ENCODE peak calls at places on chromosomes 1 and 21, in five cellular contexts. J, U, T, V and D are unnamed samples.

GRCh38 chr1:15176120-15176519 is 22.6 kb downstream of the TMEM51 start:
- DNase-seq in J (no peak), U (no peak), T (no peak), V (no peak), D (no peak)

GRCh38 chr1:67880056-67880601 is 46.9 kb upstream of the GNG12 start:
- DNase-seq in T (no peak), J (peak; percentile 92), U (no peak), V (peak; percentile 89), D (peak; percentile 82)

GRCh38 chr1:14037101-14037807 is 337.3 kb downstream of the PRDM2 start:
- DNase-seq in T (no peak), V (no peak), U (no peak), J (no peak), D (no peak)

GRCh38 chr1:32881291-32881690 is 5.0 kb upstream of the HPCA start:
- DNase-seq in T (no peak), J (no peak), U (peak; percentile 62), V (no peak), D (no peak)

GRCh38 chr1:182985876-182986275 is 32.9 kb upstream of the SHCBP1L start:
- DNase-seq in V (no peak), U (no peak), J (no peak), T (no peak), D (no peak)

GRCh38 chr1:11126544-11126943 is 26.9 kb upstream of the EXOSC10 start:
- DNase-seq in V (no peak), U (no peak), T (no peak), J (no peak), D (peak; percentile 3)

GRCh38 chr1:204449631-204450280 is 38.1 kb upstream of the PPP1R15B start:
- DNase-seq in J (no peak), U (no peak), V (no peak), T (no peak), D (no peak)

GRCh38 chr1:202710070-202711025 is at the start of gene SYT2:
- DNase-seq in T (peak; percentile 63), V (no peak), J (no peak), U (no peak), D (peak; percentile 7)

GRCh38 chr1:17563494-17564281 is 24.2 kb downstream of the ARHGEF10L start:
- DNase-seq in J (no peak), U (no peak), V (no peak), T (no peak), D (no peak)

GRCh38 chr21:45497846-45498645 is 44.2 kb downstream of the SLC19A1 start:
- DNase-seq in U (peak; percentile 51), J (no peak), V (no peak), T (peak; percentile 35), D (no peak)

GRCh38 chr21:32819702-32820101 is 48.1 kb upstream of the PAXBP1 start:
- DNase-seq in T (peak; percentile 84), J (peak; percentile 98), V (peak; percentile 63), U (no peak), D (peak; percentile 45)

GRCh38 chr1:88684482-88685238 is 587 bp downstream of the PKN2 start:
- DNase-seq in J (peak; percentile 47), V (peak; percentile 34), U (peak; percentile 83), T (peak; percentile 76), D (peak; percentile 56)

GRCh38 chr1:34379911-34380310 is 203.2 kb downstream of the C1orf94 start:
- DNase-seq in T (no peak), U (no peak), V (no peak), J (peak; percentile 5), D (no peak)

GRCh38 chr1:205271277-205271676 is 43.5 kb downstream of the TMCC2 start:
- DNase-seq in V (no peak), J (peak; percentile 66), T (no peak), U (no peak), D (no peak)

GRCh38 chr21:42818328-42818749 is 61.0 kb downstream of the WDR4 start:
- DNase-seq in U (peak; percentile 81), V (peak; percentile 41), J (peak; percentile 51), T (peak; percentile 79), D (peak; percentile 60)

GRCh38 chr1:226870323-226871046 is at the start of gene PSEN2:
- DNase-seq in J (peak; percentile 33), T (peak; percentile 86), U (peak; percentile 93), V (peak; percentile 14), D (peak; percentile 44)

GRCh38 chr1:45923343-45923742 is 119.9 kb downstream of the MAST2 start:
- DNase-seq in J (no peak), T (no peak), U (no peak), V (no peak), D (peak; percentile 45)

GRCh38 chr1:235910357-235911299 is 43.9 kb upstream of the LYST start:
- DNase-seq in J (peak; percentile 99), U (no peak), V (peak; percentile 97), T (no peak), D (peak; percentile 91)

GRCh38 chr1:84619383-84620093 is 45.3 kb upstream of the CTBS start:
- DNase-seq in J (peak; percentile 88), V (peak; percentile 90), T (no peak), U (no peak), D (peak; percentile 53)

GRCh38 chr1:8424539-8425116 is 106.7 kb downstream of the SLC45A1 start:
- DNase-seq in J (no peak), T (peak; percentile 77), U (peak; percentile 66), V (no peak), D (no peak)

GRCh38 chr1:67316918-67317317 is 9.2 kb downstream of the IL12RB2 start:
- DNase-seq in J (no peak), T (no peak), U (no peak), V (no peak), D (no peak)

GRCh38 chr1:182281541-182281940 is 110.0 kb downstream of the GLUL start:
- DNase-seq in T (no peak), J (peak; percentile 69), V (no peak), U (no peak), D (no peak)

DNA sequence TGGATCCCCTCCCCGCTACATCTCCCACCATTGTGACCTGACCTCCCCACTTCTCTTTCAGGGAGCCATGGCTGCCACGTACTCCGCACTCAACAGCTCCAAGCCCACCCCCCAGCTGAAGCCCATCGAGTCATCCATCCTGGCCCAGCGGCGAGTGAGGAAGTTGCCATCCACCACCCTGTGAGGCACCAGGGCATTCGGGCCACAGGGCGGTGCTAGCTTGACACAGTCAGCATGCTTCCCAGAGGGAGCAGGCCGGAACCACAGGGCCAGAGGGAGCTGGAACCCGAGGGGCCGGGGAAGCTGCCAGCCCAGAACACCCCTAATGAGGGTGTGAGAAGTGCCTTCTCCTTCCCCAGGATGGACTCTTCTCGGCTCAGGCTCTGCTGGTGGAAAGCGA is 44.5 kb downstream of the RPS6KA1 start:
- DNase-seq in U (no peak), J (no peak), T (no peak), V (no peak), D (no peak)
- TF ChIP-seq CTCF in U (no peak), J (no peak), T (no peak), V (no peak), D (no peak)

GRCh38 chr1:94539496-94539895 is 2.1 kb downstream of the F3 start:
- DNase-seq in T (no peak), U (no peak), V (peak; percentile 24), J (peak; percentile 62), D (peak; percentile 64)

GRCh38 chr1:94535879-94536278 is 5.7 kb downstream of the F3 start:
- DNase-seq in J (no peak), T (no peak), U (no peak), V (no peak), D (peak; percentile 65)

GRCh38 chr1:94540440-94541174 is 952 bp downstream of the F3 start:
- DNase-seq in V (no peak), U (no peak), T (no peak), J (no peak), D (no peak)

GRCh38 chr1:94537254-94537653 is 4.3 kb downstream of the F3 start:
- DNase-seq in T (no peak), V (no peak), J (no peak), U (no peak), D (peak; percentile 35)

GRCh38 chr1:94538243-94538827 is 3.2 kb downstream of the F3 start:
- DNase-seq in U (no peak), V (no peak), T (no peak), J (no peak), D (peak; percentile 54)
- H3K4me3 ChIP-seq in U (peak overlapping the region; percentile 85), V (peak overlapping the region; percentile 5), T (peak overlapping the region; percentile 78), J (peak overlapping the region; percentile 76), D (peak overlapping the region; percentile 69)

GRCh38 chr1:107459204-107459904 is 318.5 kb downstream of the NTNG1 start:
- DNase-seq in U (no peak), T (no peak), V (no peak), J (no peak), D (no peak)

GRCh38 chr1:107460009-107460408 is 319.2 kb downstream of the NTNG1 start:
- DNase-seq in T (no peak), V (no peak), U (no peak), J (no peak), D (no peak)

GRCh38 chr1:107467286-107467685 is 326.4 kb downstream of the NTNG1 start:
- DNase-seq in T (no peak), J (no peak), U (no peak), V (no peak), D (no peak)

GRCh38 chr1:107467811-107468210 is 327.0 kb downstream of the NTNG1 start:
- DNase-seq in V (no peak), T (no peak), U (no peak), J (no peak), D (no peak)

DNA sequence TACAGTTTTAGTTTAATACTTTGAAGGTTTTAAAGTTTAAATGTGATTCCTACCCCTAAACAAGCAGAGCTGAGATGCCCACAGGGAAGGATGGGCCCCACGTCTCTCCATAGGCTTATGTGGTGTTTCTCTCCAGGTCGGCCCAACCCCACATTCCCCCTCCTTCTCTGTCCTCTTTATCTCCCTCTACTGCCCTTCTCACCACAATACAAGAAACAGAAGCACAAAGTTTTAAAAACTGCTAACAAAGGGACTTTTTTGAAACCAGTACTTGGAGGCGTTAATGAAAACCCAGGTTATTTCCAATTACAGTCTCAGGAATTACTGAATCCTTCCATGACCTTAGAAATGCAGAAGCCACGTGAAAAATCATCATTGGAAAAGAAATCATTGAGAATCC is 324.0 kb downstream of the NTNG1 start:
- DNase-seq in V (no peak), J (no peak), T (no peak), U (no peak), D (no peak)
- TF ChIP-seq CTCF in V (peak; percentile 20), J (no peak), T (no peak), U (no peak), D (no peak)

DNA sequence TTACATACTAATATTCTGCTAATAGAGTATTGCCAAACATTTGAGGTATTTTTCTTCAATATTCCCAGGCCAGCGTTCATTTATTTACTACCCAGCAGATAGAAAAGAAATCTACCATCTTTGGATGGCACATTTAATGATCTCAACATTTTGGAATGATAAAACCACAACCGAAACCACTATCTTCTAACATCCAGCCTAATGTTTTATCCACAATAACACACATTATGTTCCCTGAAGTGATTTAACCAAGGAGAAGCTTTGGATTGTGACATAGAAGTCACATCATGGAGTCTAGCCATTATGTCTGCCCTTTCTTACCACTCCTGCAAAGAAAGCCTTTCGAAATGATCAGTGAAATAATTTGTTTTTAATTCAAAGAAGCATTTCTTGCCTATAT is 497.1 kb upstream of the PLXNA2 start:
- DNase-seq in V (no peak), J (no peak), T (no peak), U (no peak), D (no peak)
- H3K4me3 ChIP-seq in V (no peak overlapping the region), J (no peak overlapping the region), T (no peak overlapping the region), U (no peak overlapping the region), D (no peak overlapping the region)

GRCh38 chr1:151760597-151761385 is 2.5 kb downstream of the MRPL9 start:
- DNase-seq in U (no peak), T (no peak), V (no peak), J (no peak), D (no peak)
- TF ChIP-seq CTCF in U (no peak), T (no peak), V (no peak), J (no peak), D (no peak)

GRCh38 chr1:47416319-47417128 is 439 bp downstream of the FOXE3 start:
- DNase-seq in T (no peak), J (no peak), U (no peak), V (no peak), D (no peak)
- H3K4me3 ChIP-seq in T (peak overlapping the region; percentile 28), J (peak overlapping the region; percentile 7), U (no peak overlapping the region), V (peak overlapping the region; percentile 27), D (peak overlapping the region; percentile 15)